ENCODE peak calls at places on chromosomes 11 and 22, in nine cellular contexts. I, B, J, Y, L, O, K, N and P are unnamed samples.

GRCh38 chr11:66272600-66272999 is 4.2 kb downstream of the RAB1B start:
- DNase-seq in O (no peak), L (no peak), B (no peak), Y (no peak), J (no peak), K (no peak), I (no peak), N (no peak), P (no peak)

GRCh38 chr11:44531636-44532035 is 33.8 kb upstream of the CD82 start:
- DNase-seq in I (no peak), L (no peak), Y (no peak), K (no peak), J (no peak), O (no peak), B (no peak), N (no peak), P (no peak)

GRCh38 chr11:65478411-65479183 is 20.2 kb upstream of the MALAT1 start:
- DNase-seq in O (peak), J (no peak), I (no peak), K (no peak), Y (no peak), N (no peak), L (no peak), B (no peak), P (no peak)

GRCh38 chr11:107042748-107043147 is 24.5 kb upstream of the GUCY1A2 start:
- DNase-seq in N (no peak), L (no peak), O (no peak), I (no peak), J (no peak), B (no peak), Y (no peak), K (no peak), P (no peak)

GRCh38 chr11:19279455-19279854 is 38.7 kb upstream of the E2F8 start:
- DNase-seq in L (peak), B (no peak), I (no peak), J (no peak), Y (no peak), K (no peak), O (no peak), N (no peak), P (no peak)

GRCh38 chr11:133795088-133795487 is 50.2 kb downstream of the SPATA19 start:
- DNase-seq in B (no peak), O (no peak), Y (no peak), L (no peak), N (no peak), J (no peak), I (no peak), K (no peak), P (no peak)

GRCh38 chr11:118996926-118997626 is 862 bp upstream of the CENATAC start:
- DNase-seq in B (no peak), Y (peak), L (peak), O (no peak), J (peak), K (peak), N (peak), I (no peak), P (no peak)

GRCh38 chr22:47027766-47028165 is 265.3 kb downstream of the TBC1D22A start:
- DNase-seq in L (no peak), J (no peak), K (no peak), N (no peak), B (no peak), Y (no peak), O (no peak), I (no peak), P (no peak)

GRCh38 chr11:128039140-128040021 is 548.0 kb downstream of the ETS1 start:
- DNase-seq in O (peak), K (peak), N (peak), L (no peak), I (peak), Y (peak), B (peak), J (peak), P (no peak)

GRCh38 chr11:112231952-112232351 is 5.7 kb downstream of the PTS start:
- DNase-seq in I (no peak), J (no peak), Y (no peak), N (no peak), O (no peak), L (no peak), K (no peak), B (no peak), P (no peak)

GRCh38 chr11:57071829-57072228 is 83.1 kb downstream of the OR5AK2 start:
- DNase-seq in B (peak), J (no peak), L (no peak), O (no peak), Y (no peak), N (no peak), I (no peak), K (no peak), P (no peak)

GRCh38 chr11:126214446-126215240 is 3.1 kb downstream of the FAM118B start:
- DNase-seq in Y (no peak), L (no peak), J (no peak), N (no peak), B (no peak), I (no peak), O (no peak), K (no peak), P (no peak)

GRCh38 chr11:46198873-46199250 is 77.6 kb upstream of the PHF21A start:
- DNase-seq in J (no peak), N (no peak), Y (no peak), L (no peak), B (no peak), I (no peak), K (no peak), O (no peak), P (no peak)